ENCODE peak calls at places on chromosomes 6 and 20, in seven cellular contexts. G is stimulated activated CD4-positive, alpha-beta T cell treated with anti-CD3 and anti-CD28 coated beads, Interleukin-15, amount 100 ng/mL, for 48 hours; N is thoracic aorta; F is LNCaP clone FGC; T is Kasumi-1; H is stimulated activated CD8-positive, alpha-beta memory T cell treated with anti-CD3 and anti-CD28 coated beads, Interleukin-4, amount 100 ng/mL, for 4 hours; Y is PC-3. Z is an unnamed sample.

GRCh38 chr20:32165836-32166545 is 41.6 kb downstream of the PLAGL2 start:
- DNase-seq in G (no peak), N (no peak), F (no peak), T (no peak), H (no peak), Y (no peak), Z (no peak)

GRCh38 chr6:43301081-43301870 is 3.2 kb downstream of the SLC22A7 start:
- DNase-seq in G (no peak), N (no peak), F (no peak), T (no peak), H (no peak), Y (no peak), Z (no peak)

GRCh38 chr6:80547827-80548226 is 441.4 kb downstream of the BCKDHB start:
- DNase-seq in G (no peak), N (no peak), F (no peak), T (no peak), H (no peak), Y (peak; percentile 52), Z (no peak)

GRCh38 chr6:83707829-83708545 is 914 bp downstream of the SNAP91 start:
- DNase-seq in G (no peak), N (no peak), F (no peak), T (peak; percentile 16), H (no peak), Y (no peak), Z (peak; percentile 15)

GRCh38 chr20:32244150-32244823 is 33.2 kb upstream of the KIF3B start:
- DNase-seq in G (no peak), N (no peak), F (no peak), T (no peak), H (no peak), Y (no peak), Z (no peak)

GRCh38 chr6:25311251-25311910 is 32.2 kb downstream of the CARMIL1 start:
- DNase-seq in G (no peak), N (no peak), F (no peak), T (no peak), H (no peak), Y (peak; percentile 81), Z (no peak)

GRCh38 chr6:144820270-144820669 is 535.1 kb downstream of the UTRN start:
- DNase-seq in G (no peak), N (no peak), F (no peak), T (no peak), H (no peak), Y (peak; percentile 56), Z (no peak)

GRCh38 chr20:46545077-46545826 is 5.2 kb downstream of the OCSTAMP start:
- DNase-seq in G (peak; percentile 45), N (no peak), F (no peak), T (peak; percentile 65), H (no peak), Y (no peak), Z (peak; percentile 81)

GRCh38 chr20:35866446-35867202 is 87.7 kb downstream of the SCAND1 start:
- DNase-seq in G (no peak), N (no peak), F (no peak), T (no peak), H (no peak), Y (no peak), Z (no peak)

GRCh38 chr6:163415620-163416379 is 1.3 kb downstream of the QKI start:
- DNase-seq in G (no peak), N (no peak), F (no peak), T (peak; percentile 69), H (no peak), Y (peak; percentile 33), Z (peak; percentile 75)

GRCh38 chr20:38725959-38726848 is 1.9 kb downstream of the SLC32A1 start:
- DNase-seq in G (no peak), N (no peak), F (no peak), T (no peak), H (no peak), Y (peak; percentile 47), Z (peak; percentile 35)

GRCh38 chr20:17985388-17986018 is 16.7 kb downstream of the MGME1 start:
- DNase-seq in G (no peak), N (no peak), F (no peak), T (no peak), H (no peak), Y (peak; percentile 60), Z (no peak)

GRCh38 chr6:57075092-57075491 is 14.9 kb upstream of the ZNF451 start:
- DNase-seq in G (no peak), N (no peak), F (no peak), T (peak; percentile 8), H (no peak), Y (peak; percentile 22), Z (no peak)

Z was measured in KBM-7.